ENCODE peak calls at places on chromosome 5, in nine cellular contexts. W is fibroblast of the aortic adventitia; U is left ventricle myocardium inferior; Z is globus pallidus; X is stimulated activated CD4-positive, alpha-beta T cell treated with anti-CD3 and anti-CD28 coated beads, Interleukin-2, amount 100 ng/mL, for 48 hours; R is activated CD4-positive, alpha-beta T cell treated with anti-CD3 and anti-CD28 coated beads for 1 hour; M is GM04503; J is T-helper 17 cell; G is H4. O is an unnamed sample.

GRCh38 chr5:119036101-119036762 is 34.7 kb upstream of the DMXL1 start:
- DNase-seq in W (peak), U (no peak), Z (no peak), X (no peak), R (no peak), M (peak), J (no peak), G (peak), O (peak)

GRCh38 chr5:163914911-163915310 is 409.5 kb downstream of the MAT2B start:
- DNase-seq in W (no peak), U (no peak), Z (no peak), X (no peak), R (no peak), M (no peak), J (no peak), G (no peak), O (no peak)

GRCh38 chr5:170070556-170071412 is 34.9 kb upstream of the FOXI1 start:
- DNase-seq in W (peak), U (peak), Z (peak), X (peak), R (no peak), M (no peak), J (no peak), G (peak), O (peak)

GRCh38 chr5:143340891-143341685 is 62.4 kb downstream of the NR3C1 start:
- DNase-seq in W (peak), U (no peak), Z (peak), X (no peak), R (no peak), M (no peak), J (no peak), G (no peak), O (peak)

GRCh38 chr5:65831276-65831675 is 95.1 kb upstream of the ERBIN start:
- DNase-seq in W (no peak), U (no peak), Z (no peak), X (no peak), R (no peak), M (no peak), J (no peak), G (no peak), O (no peak)

GRCh38 chr5:12277504-12278192 is 373.4 kb upstream of the CTNND2 start:
- DNase-seq in W (no peak), U (no peak), Z (no peak), X (no peak), R (no peak), M (no peak), J (no peak), G (no peak), O (no peak)

GRCh38 chr5:71907589-71908145 is 188.6 kb downstream of the CARTPT start:
- DNase-seq in W (no peak), U (no peak), Z (no peak), X (no peak), R (no peak), M (no peak), J (no peak), G (no peak), O (no peak)

GRCh38 chr5:41368158-41368557 is 142.2 kb downstream of the PLCXD3 start:
- DNase-seq in W (peak), U (no peak), Z (no peak), X (no peak), R (no peak), M (no peak), J (no peak), G (no peak), O (no peak)

GRCh38 chr5:161549106-161549505 is 2.6 kb upstream of the GABRB2 start:
- DNase-seq in W (peak), U (no peak), Z (no peak), X (no peak), R (no peak), M (no peak), J (no peak), G (no peak), O (peak)

GRCh38 chr5:142301487-142302035 is 23.3 kb downstream of the SPRY4 start:
- DNase-seq in W (no peak), U (no peak), Z (no peak), X (no peak), R (no peak), M (no peak), J (no peak), G (no peak), O (no peak)

GRCh38 chr5:59218424-59219045 is 635.7 kb downstream of the RAB3C start:
- DNase-seq in W (peak), U (no peak), Z (no peak), X (no peak), R (no peak), M (no peak), J (no peak), G (no peak), O (peak)

GRCh38 chr5:170434953-170435605 is 45.9 kb upstream of the KCNMB1 start:
- DNase-seq in W (peak), U (peak), Z (peak), X (peak), R (peak), M (no peak), J (peak), G (peak), O (peak)

GRCh38 chr5:51380603-51381207 is 2.5 kb upstream of the ISL1 start:
- DNase-seq in W (peak), U (no peak), Z (no peak), X (no peak), R (no peak), M (no peak), J (no peak), G (peak), O (no peak)

GRCh38 chr5:93717162-93717561 is 24.2 kb downstream of the POU5F2 start:
- DNase-seq in W (peak), U (no peak), Z (peak), X (no peak), R (no peak), M (no peak), J (no peak), G (peak), O (peak)

O was measured in astrocyte of the spinal cord.